ENCODE peak calls at places on chromosomes 4 and X, in six cellular contexts. C is GM12865, O is GM10248, P is A549, D is natural killer cell, E is heart right ventricle. U is an unnamed sample.

GRCh38 chr4:14726441-14727405 is 275.6 kb upstream of the CPEB2 start:
- DNase-seq in C (peak), O (no peak), P (peak), D (no peak), E (no peak), U (no peak)

GRCh38 chr4:77959566-77960338 is 97.1 kb downstream of the MRPL1 start:
- DNase-seq in C (peak), O (peak), P (peak), D (no peak), E (no peak), U (peak)

GRCh38 chr4:83285022-83285387 is 407 bp upstream of the COQ2 start:
- DNase-seq in C (peak), O (peak), P (peak), D (no peak), E (no peak), U (peak)

GRCh38 chr4:42925921-42926320 is 33.4 kb downstream of the GRXCR1 start:
- DNase-seq in C (no peak), O (no peak), P (no peak), D (no peak), E (no peak), U (no peak)

GRCh38 chr4:24778427-24779225 is 16.7 kb upstream of the SOD3 start:
- DNase-seq in C (no peak), O (no peak), P (no peak), D (no peak), E (no peak), U (no peak)

GRCh38 chr4:83212041-83212851 is 72.4 kb downstream of the COQ2 start:
- DNase-seq in C (peak), O (peak), P (no peak), D (peak), E (no peak), U (no peak)

GRCh38 chr4:48248559-48248953 is 21.1 kb downstream of the TEC start:
- DNase-seq in C (no peak), O (no peak), P (no peak), D (no peak), E (no peak), U (no peak)

GRCh38 chr4:99352602-99353580 is at the start of gene ADH1C:
- DNase-seq in C (no peak), O (no peak), P (no peak), D (no peak), E (no peak), U (no peak)

GRCh38 chr4:99763635-99764101 is 53.0 kb upstream of the DAPP1 start:
- DNase-seq in C (no peak), O (no peak), P (peak), D (no peak), E (no peak), U (no peak)

GRCh38 chr4:37685211-37685725 is 908 bp downstream of the RELL1 start:
- DNase-seq in C (peak), O (no peak), P (peak), D (peak), E (no peak), U (no peak)

GRCh38 chr4:126395661-126396060 is 1080.9 kb downstream of the FAT4 start:
- DNase-seq in C (no peak), O (no peak), P (no peak), D (no peak), E (no peak), U (no peak)

GRCh38 chr4:44674471-44674870 is 3.7 kb upstream of the GUF1 start:
- DNase-seq in C (no peak), O (no peak), P (no peak), D (no peak), E (no peak), U (no peak)

GRCh38 chr4:118991686-118992085 is 103.0 kb downstream of the SYNPO2 start:
- DNase-seq in C (no peak), O (peak), P (no peak), D (no peak), E (no peak), U (no peak)

GRCh38 chrX:78105944-78106650 is 2.0 kb downstream of the PGK1 start:
- DNase-seq in C (peak), O (no peak), P (no peak), D (no peak), E (no peak), U (no peak)

GRCh38 chr4:150867148-150867547 is 147.9 kb downstream of the LRBA start:
- DNase-seq in C (peak), O (peak), P (peak), D (no peak), E (no peak), U (peak)

GRCh38 chr4:10020871-10021676 is at the start of gene SLC2A9:
- DNase-seq in C (no peak), O (no peak), P (no peak), D (no peak), E (no peak), U (no peak)

GRCh38 chr4:154984148-154984547 is 203.1 kb downstream of the RBM46 start:
- DNase-seq in C (peak), O (peak), P (no peak), D (no peak), E (no peak), U (no peak)

GRCh38 chr4:47741200-47741599 is 96.7 kb downstream of the CORIN start:
- DNase-seq in C (no peak), O (no peak), P (no peak), D (no peak), E (no peak), U (no peak)

GRCh38 chr4:2932951-2933565 is 30.1 kb downstream of the NOP14 start:
- DNase-seq in C (peak), O (no peak), P (no peak), D (no peak), E (peak), U (no peak)

GRCh38 chr4:81351653-81352455 is 119.9 kb downstream of the RASGEF1B start:
- DNase-seq in C (peak), O (peak), P (peak), D (peak), E (peak), U (peak)

GRCh38 chrX:100410083-100410590 is at the start of gene PCDH19:
- DNase-seq in C (peak), O (peak), P (peak), D (no peak), E (peak), U (no peak)

GRCh38 chrX:51148848-51149247 is 183.8 kb upstream of the NUDT10 start:
- DNase-seq in C (no peak), O (no peak), P (no peak), D (no peak), E (no peak), U (no peak)

GRCh38 chr4:4485806-4486205 is 56.0 kb downstream of the STX18 start:
- DNase-seq in C (no peak), O (no peak), P (no peak), D (no peak), E (no peak), U (no peak)

GRCh38 chr4:182916483-182917181 is 554 bp downstream of the DCTD start:
- DNase-seq in C (peak), O (no peak), P (peak), D (no peak), E (peak), U (no peak)

GRCh38 chr4:148315049-148315448 is 127.2 kb downstream of the NR3C2 start:
- DNase-seq in C (no peak), O (no peak), P (no peak), D (no peak), E (no peak), U (no peak)

GRCh38 chrX:121570072-121570841 is 522.8 kb downstream of the GLUD2 start:
- DNase-seq in C (peak), O (no peak), P (no peak), D (no peak), E (no peak), U (no peak)

GRCh38 chrX:39936886-39937770 is 160.6 kb downstream of the BCOR start:
- DNase-seq in C (peak), O (peak), P (no peak), D (no peak), E (no peak), U (peak)

GRCh38 chrX:51459125-51459524 is 37.3 kb downstream of the NUDT11 start:
- DNase-seq in C (peak), O (no peak), P (no peak), D (no peak), E (no peak), U (no peak)

GRCh38 chr4:57220734-57221133 is 110.5 kb upstream of the IGFBP7 start:
- DNase-seq in C (no peak), O (no peak), P (no peak), D (no peak), E (no peak), U (no peak)

GRCh38 chr4:25786497-25787065 is 76.2 kb downstream of the SEL1L3 start:
- DNase-seq in C (no peak), O (no peak), P (no peak), D (no peak), E (no peak), U (no peak)

GRCh38 chr4:38757945-38758344 is 24.8 kb downstream of the TLR10 start:
- DNase-seq in C (peak), O (no peak), P (no peak), D (no peak), E (no peak), U (no peak)

GRCh38 chrX:47169726-47170515 is 23.7 kb upstream of the UBA1 start:
- DNase-seq in C (no peak), O (no peak), P (no peak), D (no peak), E (peak), U (no peak)

GRCh38 chr4:124202106-124202505 is 510.4 kb downstream of the ANKRD50 start:
- DNase-seq in C (no peak), O (no peak), P (no peak), D (no peak), E (no peak), U (no peak)

GRCh38 chrX:281166-281999 is at the start of gene PLCXD1:
- DNase-seq in C (peak), O (peak), P (peak), D (no peak), E (no peak), U (peak)

GRCh38 chr4:57191523-57192034 is 81.4 kb upstream of the IGFBP7 start:
- DNase-seq in C (no peak), O (no peak), P (no peak), D (no peak), E (no peak), U (no peak)

GRCh38 chr4:101307901-101308300 is 39.4 kb downstream of the PPP3CA start:
- DNase-seq in C (no peak), O (no peak), P (no peak), D (no peak), E (no peak), U (no peak)

GRCh38 chr4:67366341-67366861 is 178.9 kb downstream of the CENPC start:
- DNase-seq in C (no peak), O (no peak), P (no peak), D (no peak), E (no peak), U (no peak)

GRCh38 chrX:80879916-80880315 is 70.2 kb upstream of the BRWD3 start:
- DNase-seq in C (no peak), O (no peak), P (no peak), D (no peak), E (no peak), U (no peak)

DNA sequence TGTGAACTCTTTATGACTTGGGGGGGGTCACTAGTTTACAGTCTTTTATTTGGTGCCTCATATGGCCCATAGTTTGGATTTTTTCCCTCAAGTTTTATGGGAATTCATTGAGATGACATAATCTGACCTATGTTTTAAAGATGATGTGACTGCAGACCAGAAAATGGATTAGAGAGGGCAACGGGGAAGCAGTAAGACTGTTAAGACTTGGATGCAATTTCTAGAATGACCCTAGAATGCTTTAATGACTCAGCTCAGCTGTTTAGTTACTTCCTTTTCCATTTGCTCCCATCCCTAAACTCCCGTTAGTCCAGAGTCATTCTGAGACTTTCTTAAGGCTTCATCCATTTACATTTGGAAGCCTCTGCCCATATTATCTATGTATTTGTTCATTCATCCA is 59.9 kb upstream of the PDGFRA start:
- DNase-seq in C (no peak), O (no peak), P (no peak), D (no peak), E (no peak), U (no peak)
- TF ChIP-seq CTCF in C (no peak), O (no peak), P (no peak), D (no peak), E (no peak), U (no peak)

DNA sequence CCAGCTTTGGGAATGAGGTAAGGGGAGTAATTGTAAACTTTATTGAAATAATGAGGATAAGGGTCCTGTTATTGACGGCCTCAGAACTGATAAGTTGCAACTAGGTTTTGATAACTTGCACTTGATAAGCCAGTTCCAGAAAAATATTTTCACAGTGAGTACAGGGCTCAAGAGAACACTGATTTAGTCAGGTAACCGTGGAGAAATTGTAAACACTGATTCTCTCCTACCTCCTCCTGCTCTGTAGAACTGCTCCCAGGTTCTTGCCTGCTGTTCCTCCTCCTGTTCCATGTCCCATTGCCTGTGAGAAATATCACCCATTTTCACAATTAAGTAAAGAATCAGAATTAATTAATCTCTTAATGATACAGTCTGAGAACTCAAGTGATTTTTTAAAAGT is 55.0 kb upstream of the CXXC4 start:
- DNase-seq in C (no peak), O (no peak), P (no peak), D (no peak), E (no peak), U (no peak)
- TF ChIP-seq CTCF in C (no peak), O (no peak), P (no peak), D (no peak), E (no peak), U (no peak)

GRCh38 chr4:7985891-7986441 is 46.3 kb upstream of the AFAP1 start:
- DNase-seq in C (no peak), O (no peak), P (no peak), D (no peak), E (no peak), U (no peak)

GRCh38 chr4:7987148-7987989 is 47.7 kb upstream of the AFAP1 start:
- DNase-seq in C (peak), O (peak), P (peak), D (peak), E (peak), U (peak)

GRCh38 chr4:7983296-7983695 is 43.6 kb upstream of the AFAP1 start:
- DNase-seq in C (no peak), O (no peak), P (no peak), D (no peak), E (no peak), U (no peak)

GRCh38 chr4:7984286-7984925 is 44.7 kb upstream of the AFAP1 start:
- DNase-seq in C (no peak), O (no peak), P (no peak), D (no peak), E (no peak), U (no peak)

DNA sequence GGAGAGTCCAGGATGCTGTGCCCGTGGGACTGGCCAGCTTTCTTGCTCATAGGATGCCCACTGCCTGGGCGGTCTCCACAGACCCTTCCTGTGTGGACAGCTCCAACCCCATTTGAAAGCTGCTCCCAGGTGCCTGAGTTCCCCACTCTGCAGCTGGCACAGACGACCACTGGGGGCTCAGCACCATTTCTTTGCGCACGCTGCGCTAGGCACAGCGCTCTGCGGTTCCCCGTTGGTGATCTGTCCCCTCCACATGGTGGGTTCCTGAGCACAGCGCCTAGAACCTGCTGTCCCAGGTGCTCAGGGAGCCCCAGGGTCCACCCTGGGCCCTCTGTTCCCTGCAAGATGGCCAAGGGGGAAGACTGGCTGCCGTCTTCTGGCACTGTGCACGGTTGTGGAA is 45.4 kb upstream of the AFAP1 start:
- DNase-seq in C (no peak), O (no peak), P (no peak), D (no peak), E (no peak), U (no peak)
- TF ChIP-seq CTCF in C (no peak), O (no peak), P (no peak), D (no peak), E (no peak), U (no peak)

GRCh38 chr4:16005671-16006070 is 42.7 kb upstream of the FGFBP2 start:
- DNase-seq in C (no peak), O (no peak), P (no peak), D (no peak), E (no peak), U (no peak)

GRCh38 chr4:15996773-15997172 is 33.8 kb upstream of the FGFBP2 start:
- DNase-seq in C (peak), O (peak), P (no peak), D (peak), E (no peak), U (peak)

GRCh38 chr4:15995826-15996225 is 32.9 kb upstream of the FGFBP2 start:
- DNase-seq in C (no peak), O (no peak), P (no peak), D (no peak), E (no peak), U (no peak)

GRCh38 chr4:16000708-16001483 is 37.9 kb upstream of the FGFBP2 start:
- DNase-seq in C (no peak), O (no peak), P (no peak), D (no peak), E (no peak), U (no peak)

GRCh38 chr4:16001484-16001858 is 38.5 kb upstream of the FGFBP2 start:
- DNase-seq in C (peak), O (peak), P (peak), D (peak), E (no peak), U (peak)
- TF ChIP-seq CTCF in C (peak), O (peak), P (peak), D (peak), E (peak), U (peak)

GRCh38 chrX:37905436-37906147 is 58.2 kb upstream of the DYNLT3 start:
- DNase-seq in C (no peak), O (no peak), P (peak), D (no peak), E (peak), U (no peak)
- TF ChIP-seq CTCF in C (no peak), O (no peak), P (peak), D (no peak), E (no peak), U (peak)

U was measured in GM13977.